ENCODE peak calls at places on chromosomes 7 and 10, in six cellular contexts. Z, I, Q, E, N and L are unnamed samples.

GRCh38 chr7:36667007-36667406 is 57.3 kb downstream of the AOAH start:
- DNase-seq in Q (no peak), Z (peak), N (no peak), I (no peak), E (no peak), L (no peak)

GRCh38 chr7:108296911-108297310 is 159.3 kb downstream of the NRCAM start:
- DNase-seq in Q (no peak), N (peak), Z (no peak), I (no peak), E (no peak), L (no peak)

GRCh38 chr7:128121731-128122576 is 90.7 kb upstream of the LRRC4 start:
- DNase-seq in Z (no peak), N (peak), E (no peak), Q (no peak), I (no peak), L (no peak)

GRCh38 chr10:58951750-58952149 is 224.7 kb upstream of the PHYHIPL start:
- DNase-seq in I (no peak), N (no peak), Z (peak), Q (no peak), E (no peak), L (no peak)

GRCh38 chr10:50512743-50513416 is 110.9 kb downstream of the SGMS1 start:
- DNase-seq in N (no peak), Q (no peak), E (no peak), Z (no peak), I (no peak), L (no peak)

GRCh38 chr7:157474685-157475084 is 137.9 kb downstream of the DNAJB6 start:
- DNase-seq in E (peak), I (no peak), N (peak), Z (peak), Q (no peak), L (no peak)

GRCh38 chr10:84008878-84009277 is 130.4 kb upstream of the GHITM start:
- DNase-seq in Q (no peak), E (peak), Z (peak), N (no peak), I (no peak), L (no peak)

GRCh38 chr10:115845958-115846357 is 427.0 kb downstream of the GFRA1 start:
- DNase-seq in Q (no peak), E (no peak), Z (no peak), N (peak), I (no peak), L (no peak)

GRCh38 chr7:54581511-54581910 is 39.3 kb downstream of the VSTM2A start:
- DNase-seq in Q (no peak), Z (peak), E (no peak), N (no peak), I (no peak), L (no peak)